ENCODE peak calls at places on chromosomes 7 and 10, in six cellular contexts. One of them, this sample, is unnamed.

GRCh38 chr7:17781491-17782215 is 158.6 kb downstream of the SNX13 start:
- DNase-seq in CD4-positive, CD25-positive, alpha-beta regulatory T cell: no peak
- DNase-seq in AG04450: peak; percentile 48
- DNase-seq in CD4-positive, alpha-beta T cell: no peak
- DNase-seq in stomach: no peak
- DNase-seq in ovary: no peak
- DNase-seq in this sample: no peak

GRCh38 chr7:128164061-128164954 is 76.8 kb upstream of the LEP start:
- DNase-seq in CD4-positive, CD25-positive, alpha-beta regulatory T cell: no peak
- DNase-seq in AG04450: no peak
- DNase-seq in CD4-positive, alpha-beta T cell: no peak
- DNase-seq in stomach: no peak
- DNase-seq in ovary: no peak
- DNase-seq in this sample: no peak

GRCh38 chr10:90665905-90666662 is 191.8 kb downstream of the HTR7 start:
- DNase-seq in CD4-positive, CD25-positive, alpha-beta regulatory T cell: no peak
- DNase-seq in AG04450: no peak
- DNase-seq in CD4-positive, alpha-beta T cell: no peak
- DNase-seq in stomach: no peak
- DNase-seq in ovary: no peak
- DNase-seq in this sample: no peak

GRCh38 chr7:9945131-9945530 is 1028.5 kb upstream of the PHF14 start:
- DNase-seq in CD4-positive, CD25-positive, alpha-beta regulatory T cell: no peak
- DNase-seq in AG04450: no peak
- DNase-seq in CD4-positive, alpha-beta T cell: no peak
- DNase-seq in stomach: no peak
- DNase-seq in ovary: no peak
- DNase-seq in this sample: no peak

GRCh38 chr7:20340839-20341238 is 10.1 kb downstream of the ITGB8 start:
- DNase-seq in CD4-positive, CD25-positive, alpha-beta regulatory T cell: no peak
- DNase-seq in AG04450: no peak
- DNase-seq in CD4-positive, alpha-beta T cell: no peak
- DNase-seq in stomach: peak; percentile 26
- DNase-seq in ovary: no peak
- DNase-seq in this sample: no peak

GRCh38 chr10:130957423-130957822 is 354.1 kb downstream of the TCERG1L start:
- DNase-seq in CD4-positive, CD25-positive, alpha-beta regulatory T cell: no peak
- DNase-seq in AG04450: no peak
- DNase-seq in CD4-positive, alpha-beta T cell: no peak
- DNase-seq in stomach: no peak
- DNase-seq in ovary: no peak
- DNase-seq in this sample: no peak

GRCh38 chr7:129308047-129308446 is 83.2 kb downstream of the AHCYL2 start:
- DNase-seq in CD4-positive, CD25-positive, alpha-beta regulatory T cell: no peak
- DNase-seq in AG04450: no peak
- DNase-seq in CD4-positive, alpha-beta T cell: no peak
- DNase-seq in stomach: no peak
- DNase-seq in ovary: no peak
- DNase-seq in this sample: no peak

GRCh38 chr10:111093741-111094380 is 17.0 kb downstream of the ADRA2A start:
- DNase-seq in CD4-positive, CD25-positive, alpha-beta regulatory T cell: no peak
- DNase-seq in AG04450: no peak
- DNase-seq in CD4-positive, alpha-beta T cell: no peak
- DNase-seq in stomach: no peak
- DNase-seq in ovary: no peak
- DNase-seq in this sample: no peak

GRCh38 chr10:85379338-85379737 is 987.3 kb downstream of the GRID1 start:
- DNase-seq in CD4-positive, CD25-positive, alpha-beta regulatory T cell: no peak
- DNase-seq in AG04450: no peak
- DNase-seq in CD4-positive, alpha-beta T cell: no peak
- DNase-seq in stomach: no peak
- DNase-seq in ovary: no peak
- DNase-seq in this sample: no peak

GRCh38 chr10:111455776-111456426 is 379.1 kb downstream of the ADRA2A start:
- DNase-seq in CD4-positive, CD25-positive, alpha-beta regulatory T cell: no peak
- DNase-seq in AG04450: no peak
- DNase-seq in CD4-positive, alpha-beta T cell: no peak
- DNase-seq in stomach: no peak
- DNase-seq in ovary: no peak
- DNase-seq in this sample: no peak

GRCh38 chr10:119947325-119947724 is 54.8 kb downstream of the SEC23IP start:
- DNase-seq in CD4-positive, CD25-positive, alpha-beta regulatory T cell: no peak
- DNase-seq in AG04450: peak; percentile 21
- DNase-seq in CD4-positive, alpha-beta T cell: no peak
- DNase-seq in stomach: no peak
- DNase-seq in ovary: no peak
- DNase-seq in this sample: no peak

GRCh38 chr7:132815696-132816334 is 239.5 kb upstream of the PLXNA4 start:
- DNase-seq in CD4-positive, CD25-positive, alpha-beta regulatory T cell: no peak
- DNase-seq in AG04450: no peak
- DNase-seq in CD4-positive, alpha-beta T cell: no peak
- DNase-seq in stomach: no peak
- DNase-seq in ovary: no peak
- DNase-seq in this sample: no peak

GRCh38 chr10:130230036-130230435 is 93.8 kb downstream of the GLRX3 start:
- DNase-seq in CD4-positive, CD25-positive, alpha-beta regulatory T cell: no peak
- DNase-seq in AG04450: no peak
- DNase-seq in CD4-positive, alpha-beta T cell: no peak
- DNase-seq in stomach: peak; percentile 17
- DNase-seq in ovary: no peak
- DNase-seq in this sample: no peak

GRCh38 chr7:158186406-158186805 is 401.2 kb downstream of the PTPRN2 start:
- DNase-seq in CD4-positive, CD25-positive, alpha-beta regulatory T cell: no peak
- DNase-seq in AG04450: no peak
- DNase-seq in CD4-positive, alpha-beta T cell: no peak
- DNase-seq in stomach: no peak
- DNase-seq in ovary: no peak
- DNase-seq in this sample: no peak
- H3K9me3 ChIP-seq in CD4-positive, CD25-positive, alpha-beta regulatory T cell: no peaks in the 10 kb centered on the region
- H3K9me3 ChIP-seq in AG04450: peaks cover 61% of the 10 kb centered on the region
- H3K9me3 ChIP-seq in CD4-positive, alpha-beta T cell: no peaks in the 10 kb centered on the region
- H3K9me3 ChIP-seq in stomach: no peaks in the 10 kb centered on the region
- H3K9me3 ChIP-seq in ovary: peaks cover 5% of the 10 kb centered on the region
- H3K9me3 ChIP-seq in this sample: no peaks in the 10 kb centered on the region

GRCh38 chr7:71173955-71174354 is 42.0 kb downstream of the GALNT17 start:
- DNase-seq in CD4-positive, CD25-positive, alpha-beta regulatory T cell: no peak
- DNase-seq in AG04450: no peak
- DNase-seq in CD4-positive, alpha-beta T cell: no peak
- DNase-seq in stomach: no peak
- DNase-seq in ovary: peak; percentile 57
- DNase-seq in this sample: no peak
- H3K9me3 ChIP-seq in CD4-positive, CD25-positive, alpha-beta regulatory T cell: peaks cover 4% of the 10 kb centered on the region
- H3K9me3 ChIP-seq in AG04450: peaks cover 40% of the 10 kb centered on the region
- H3K9me3 ChIP-seq in CD4-positive, alpha-beta T cell: no peaks in the 10 kb centered on the region
- H3K9me3 ChIP-seq in stomach: no peaks in the 10 kb centered on the region
- H3K9me3 ChIP-seq in ovary: no peaks in the 10 kb centered on the region
- H3K9me3 ChIP-seq in this sample: no peaks in the 10 kb centered on the region

GRCh38 chr7:157668221-157668883 is 331.5 kb downstream of the DNAJB6 start:
- DNase-seq in CD4-positive, CD25-positive, alpha-beta regulatory T cell: no peak
- DNase-seq in AG04450: no peak
- DNase-seq in CD4-positive, alpha-beta T cell: no peak
- DNase-seq in stomach: no peak
- DNase-seq in ovary: no peak
- DNase-seq in this sample: no peak
- H3K9me3 ChIP-seq in CD4-positive, CD25-positive, alpha-beta regulatory T cell: no peaks in the 10 kb centered on the region
- H3K9me3 ChIP-seq in AG04450: peaks cover 85% of the 10 kb centered on the region
- H3K9me3 ChIP-seq in CD4-positive, alpha-beta T cell: no peaks in the 10 kb centered on the region
- H3K9me3 ChIP-seq in stomach: no peaks in the 10 kb centered on the region
- H3K9me3 ChIP-seq in ovary: no peaks in the 10 kb centered on the region
- H3K9me3 ChIP-seq in this sample: no peaks in the 10 kb centered on the region

GRCh38 chr7:49564379-49564714 is 209.1 kb upstream of the VWC2 start:
- DNase-seq in CD4-positive, CD25-positive, alpha-beta regulatory T cell: no peak
- DNase-seq in AG04450: no peak
- DNase-seq in CD4-positive, alpha-beta T cell: no peak
- DNase-seq in stomach: no peak
- DNase-seq in ovary: no peak
- DNase-seq in this sample: no peak

GRCh38 chr7:49563693-49564378 is 209.6 kb upstream of the VWC2 start:
- DNase-seq in CD4-positive, CD25-positive, alpha-beta regulatory T cell: no peak
- DNase-seq in AG04450: no peak
- DNase-seq in CD4-positive, alpha-beta T cell: no peak
- DNase-seq in stomach: no peak
- DNase-seq in ovary: no peak
- DNase-seq in this sample: no peak
- H3K9me3 ChIP-seq in CD4-positive, CD25-positive, alpha-beta regulatory T cell: no peaks in the 10 kb centered on the region
- H3K9me3 ChIP-seq in AG04450: peaks cover 10% of the 10 kb centered on the region
- H3K9me3 ChIP-seq in CD4-positive, alpha-beta T cell: no peaks in the 10 kb centered on the region
- H3K9me3 ChIP-seq in stomach: no peaks in the 10 kb centered on the region
- H3K9me3 ChIP-seq in ovary: no peaks in the 10 kb centered on the region
- H3K9me3 ChIP-seq in this sample: no peaks in the 10 kb centered on the region

GRCh38 chr10:120989996-120990395 is 138.8 kb downstream of the WDR11 start:
- DNase-seq in CD4-positive, CD25-positive, alpha-beta regulatory T cell: no peak
- DNase-seq in AG04450: no peak
- DNase-seq in CD4-positive, alpha-beta T cell: no peak
- DNase-seq in stomach: no peak
- DNase-seq in ovary: no peak
- DNase-seq in this sample: no peak

GRCh38 chr10:120988751-120989150 is 137.6 kb downstream of the WDR11 start:
- DNase-seq in CD4-positive, CD25-positive, alpha-beta regulatory T cell: no peak
- DNase-seq in AG04450: no peak
- DNase-seq in CD4-positive, alpha-beta T cell: no peak
- DNase-seq in stomach: no peak
- DNase-seq in ovary: no peak
- DNase-seq in this sample: no peak

GRCh38 chr10:120987359-120987758 is 136.2 kb downstream of the WDR11 start:
- DNase-seq in CD4-positive, CD25-positive, alpha-beta regulatory T cell: no peak
- DNase-seq in AG04450: no peak
- DNase-seq in CD4-positive, alpha-beta T cell: no peak
- DNase-seq in stomach: no peak
- DNase-seq in ovary: no peak
- DNase-seq in this sample: no peak

GRCh38 chr10:120989279-120989678 is 138.1 kb downstream of the WDR11 start:
- DNase-seq in CD4-positive, CD25-positive, alpha-beta regulatory T cell: no peak
- DNase-seq in AG04450: no peak
- DNase-seq in CD4-positive, alpha-beta T cell: no peak
- DNase-seq in stomach: no peak
- DNase-seq in ovary: no peak
- DNase-seq in this sample: no peak

GRCh38 chr10:120990831-120991230 is 139.7 kb downstream of the WDR11 start:
- DNase-seq in CD4-positive, CD25-positive, alpha-beta regulatory T cell: no peak
- DNase-seq in AG04450: no peak
- DNase-seq in CD4-positive, alpha-beta T cell: no peak
- DNase-seq in stomach: no peak
- DNase-seq in ovary: no peak
- DNase-seq in this sample: no peak
- H3K9me3 ChIP-seq in CD4-positive, CD25-positive, alpha-beta regulatory T cell: no peaks in the 10 kb centered on the region
- H3K9me3 ChIP-seq in AG04450: peaks cover 36% of the 10 kb centered on the region
- H3K9me3 ChIP-seq in CD4-positive, alpha-beta T cell: no peaks in the 10 kb centered on the region
- H3K9me3 ChIP-seq in stomach: no peaks in the 10 kb centered on the region
- H3K9me3 ChIP-seq in ovary: no peaks in the 10 kb centered on the region
- H3K9me3 ChIP-seq in this sample: no peaks in the 10 kb centered on the region

GRCh38 chr10:71798308-71798624 is 24.9 kb upstream of the VSIR start:
- DNase-seq in CD4-positive, CD25-positive, alpha-beta regulatory T cell: no peak
- DNase-seq in AG04450: no peak
- DNase-seq in CD4-positive, alpha-beta T cell: no peak
- DNase-seq in stomach: no peak
- DNase-seq in ovary: no peak
- DNase-seq in this sample: no peak
- H3K9me3 ChIP-seq in CD4-positive, CD25-positive, alpha-beta regulatory T cell: no peaks in the 10 kb centered on the region
- H3K9me3 ChIP-seq in AG04450: no peaks in the 10 kb centered on the region
- H3K9me3 ChIP-seq in CD4-positive, alpha-beta T cell: no peaks in the 10 kb centered on the region
- H3K9me3 ChIP-seq in stomach: no peaks in the 10 kb centered on the region
- H3K9me3 ChIP-seq in ovary: no peaks in the 10 kb centered on the region
- H3K9me3 ChIP-seq in this sample: no peaks in the 10 kb centered on the region

GRCh38 chr10:86942441-86943315 is 14.7 kb downstream of the MMRN2 start:
- DNase-seq in CD4-positive, CD25-positive, alpha-beta regulatory T cell: no peak
- DNase-seq in AG04450: no peak
- DNase-seq in CD4-positive, alpha-beta T cell: no peak
- DNase-seq in stomach: peak; percentile 26
- DNase-seq in ovary: no peak
- DNase-seq in this sample: no peak
- H3K9me3 ChIP-seq in CD4-positive, CD25-positive, alpha-beta regulatory T cell: no peaks in the 10 kb centered on the region
- H3K9me3 ChIP-seq in AG04450: peaks cover 7% of the 10 kb centered on the region
- H3K9me3 ChIP-seq in CD4-positive, alpha-beta T cell: no peaks in the 10 kb centered on the region
- H3K9me3 ChIP-seq in stomach: no peaks in the 10 kb centered on the region
- H3K9me3 ChIP-seq in ovary: no peaks in the 10 kb centered on the region
- H3K9me3 ChIP-seq in this sample: no peaks in the 10 kb centered on the region

GRCh38 chr7:99540542-99540941 is 11.4 kb downstream of the FAM200A start:
- DNase-seq in CD4-positive, CD25-positive, alpha-beta regulatory T cell: no peak
- DNase-seq in AG04450: no peak
- DNase-seq in CD4-positive, alpha-beta T cell: no peak
- DNase-seq in stomach: no peak
- DNase-seq in ovary: no peak
- DNase-seq in this sample: no peak

GRCh38 chr7:99541212-99541611 is 10.7 kb downstream of the FAM200A start:
- DNase-seq in CD4-positive, CD25-positive, alpha-beta regulatory T cell: no peak
- DNase-seq in AG04450: no peak
- DNase-seq in CD4-positive, alpha-beta T cell: no peak
- DNase-seq in stomach: no peak
- DNase-seq in ovary: no peak
- DNase-seq in this sample: no peak

GRCh38 chr7:99535667-99536066 is 16.2 kb downstream of the FAM200A start:
- DNase-seq in CD4-positive, CD25-positive, alpha-beta regulatory T cell: no peak
- DNase-seq in AG04450: no peak
- DNase-seq in CD4-positive, alpha-beta T cell: no peak
- DNase-seq in stomach: no peak
- DNase-seq in ovary: no peak
- DNase-seq in this sample: no peak

GRCh38 chr7:99543081-99543671 is 8.7 kb downstream of the FAM200A start:
- DNase-seq in CD4-positive, CD25-positive, alpha-beta regulatory T cell: no peak
- DNase-seq in AG04450: no peak
- DNase-seq in CD4-positive, alpha-beta T cell: no peak
- DNase-seq in stomach: no peak
- DNase-seq in ovary: no peak
- DNase-seq in this sample: no peak

DNA sequence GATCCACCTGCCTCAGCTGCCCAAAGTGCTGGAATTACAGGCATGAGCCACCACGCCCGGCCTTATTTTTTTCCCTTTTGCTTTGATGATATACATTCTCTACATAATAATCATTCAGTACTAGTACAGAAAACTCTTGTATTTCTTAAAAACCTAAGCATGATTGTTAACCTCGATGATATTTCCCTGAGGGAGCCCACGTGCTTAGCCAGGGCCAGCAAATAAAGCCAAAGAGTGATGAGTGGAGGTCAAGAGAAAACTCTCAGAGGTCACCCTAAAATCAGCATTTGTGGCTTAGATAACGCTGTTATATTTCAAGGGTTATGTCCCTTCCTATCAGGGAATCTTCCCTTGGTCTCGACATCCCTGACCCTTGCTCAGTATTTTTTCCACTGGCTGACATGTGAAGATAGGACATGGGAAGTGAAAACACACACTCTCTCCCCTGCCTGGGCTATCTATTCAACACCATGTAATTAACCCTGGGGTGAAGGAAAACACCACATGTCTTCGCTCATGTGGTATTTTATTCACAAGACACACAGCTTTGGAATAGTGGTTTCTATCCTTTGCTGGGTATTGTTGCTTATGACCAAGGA is 12.6 kb downstream of the FAM200A start:
- DNase-seq in CD4-positive, CD25-positive, alpha-beta regulatory T cell: no peak
- DNase-seq in AG04450: no peak
- DNase-seq in CD4-positive, alpha-beta T cell: no peak
- DNase-seq in stomach: no peak
- DNase-seq in ovary: no peak
- DNase-seq in this sample: no peak
- H3K9me3 ChIP-seq in CD4-positive, CD25-positive, alpha-beta regulatory T cell: peaks cover 15% of the 10 kb centered on the region
- H3K9me3 ChIP-seq in AG04450: peaks cover 76% of the 10 kb centered on the region
- H3K9me3 ChIP-seq in CD4-positive, alpha-beta T cell: peaks cover 23% of the 10 kb centered on the region
- H3K9me3 ChIP-seq in stomach: peaks cover 7% of the 10 kb centered on the region
- H3K9me3 ChIP-seq in ovary: no peaks in the 10 kb centered on the region
- H3K9me3 ChIP-seq in this sample: peaks cover 6% of the 10 kb centered on the region

This sample was measured in CD8-positive, alpha-beta T cell.